ENCODE peak calls at places on chromosome 15, in six cellular contexts. O is NCI-H1436, S is left lung, B is HT1080, W is T-helper 17 cell, D is H54. Z is an unnamed sample.

GRCh38 chr15:93462690-93463089 is 373.7 kb upstream of the RGMA start:
- DNase-seq in O (no peak), S (no peak), B (no peak), W (no peak), D (no peak), Z (no peak)

GRCh38 chr15:98889930-98890695 is 117.5 kb downstream of the PGPEP1L start:
- DNase-seq in O (no peak), S (no peak), B (peak; percentile 91), W (no peak), D (no peak), Z (no peak)

GRCh38 chr15:50697109-50697797 is 10.7 kb upstream of the TRPM7 start:
- DNase-seq in O (no peak), S (no peak), B (no peak), W (no peak), D (no peak), Z (no peak)

GRCh38 chr15:43988900-43989299 is 162.1 kb downstream of the WDR76 start:
- DNase-seq in O (no peak), S (no peak), B (no peak), W (no peak), D (no peak), Z (no peak)

GRCh38 chr15:90482124-90483011 is 47.4 kb upstream of the CRTC3 start:
- DNase-seq in O (no peak), S (no peak), B (peak; percentile 55), W (no peak), D (no peak), Z (peak; percentile 27)

GRCh38 chr15:84789762-84790161 is 27.4 kb upstream of the ALPK3 start:
- DNase-seq in O (peak; percentile 64), S (no peak), B (no peak), W (no peak), D (no peak), Z (no peak)

GRCh38 chr15:71687902-71688508 is 122.3 kb upstream of the NR2E3 start:
- DNase-seq in O (no peak), S (no peak), B (no peak), W (no peak), D (no peak), Z (no peak)

GRCh38 chr15:75844629-75845390 is 1.6 kb downstream of the UBE2Q2 start:
- DNase-seq in O (no peak), S (no peak), B (no peak), W (no peak), D (no peak), Z (no peak)

GRCh38 chr15:70030851-70031645 is 66.7 kb downstream of the TLE3 start:
- DNase-seq in O (no peak), S (no peak), B (no peak), W (no peak), D (no peak), Z (no peak)

GRCh38 chr15:100903191-100903590 is 16.0 kb upstream of the LRRK1 start:
- DNase-seq in O (no peak), S (no peak), B (no peak), W (no peak), D (no peak), Z (no peak)

GRCh38 chr15:56496635-56497034 is 31.7 kb upstream of the MNS1 start:
- DNase-seq in O (peak; percentile 62), S (no peak), B (peak; percentile 51), W (no peak), D (peak; percentile 21), Z (peak; percentile 17)

GRCh38 chr15:52556524-52556923 is 12.3 kb downstream of the ARPP19 start:
- DNase-seq in O (no peak), S (no peak), B (no peak), W (no peak), D (no peak), Z (no peak)

Z was measured in prostate gland.